ENCODE peak calls at places on chromosomes 5 and 9, in four cellular contexts. One of them, this sample, is unnamed.
A peak's percentile ranks its signal among the peaks of the same experiment; 100 is the strongest.

GRCh38 chr9:110115868-110116542 is 92.0 kb downstream of the C9orf152 start:
- DNase-seq in aorta: no peak
- DNase-seq in mesendoderm: peak; percentile 68
- DNase-seq in T-helper 9 cell: no peak
- DNase-seq in this sample: no peak

GRCh38 chr9:136686794-136687711 is at the start of gene AGPAT2:
- DNase-seq in mesendoderm: peak; percentile 50
- DNase-seq in aorta: peak; percentile 91
- DNase-seq in T-helper 9 cell: peak; percentile 44
- DNase-seq in this sample: peak; percentile 93

GRCh38 chr9:120735415-120736126 is 21.3 kb upstream of the MEGF9 start:
- DNase-seq in aorta: no peak
- DNase-seq in T-helper 9 cell: no peak
- DNase-seq in mesendoderm: no peak
- DNase-seq in this sample: peak; percentile 81

GRCh38 chr9:5499889-5500398 is 10.4 kb upstream of the PDCD1LG2 start:
- DNase-seq in mesendoderm: no peak
- DNase-seq in T-helper 9 cell: no peak
- DNase-seq in aorta: no peak
- DNase-seq in this sample: no peak

GRCh38 chr5:146165469-146165868 is 17.0 kb downstream of the LARS1 start:
- DNase-seq in T-helper 9 cell: no peak
- DNase-seq in aorta: no peak
- DNase-seq in mesendoderm: no peak
- DNase-seq in this sample: no peak

GRCh38 chr5:72611111-72611724 is 104.0 kb upstream of the ZNF366 start:
- DNase-seq in mesendoderm: peak; percentile 84
- DNase-seq in T-helper 9 cell: peak; percentile 23
- DNase-seq in aorta: peak; percentile 88
- DNase-seq in this sample: peak; percentile 82

GRCh38 chr5:78927657-78928282 is 57.3 kb downstream of the ARSB start:
- DNase-seq in T-helper 9 cell: no peak
- DNase-seq in aorta: no peak
- DNase-seq in mesendoderm: peak; percentile 100
- DNase-seq in this sample: no peak

GRCh38 chr5:150626853-150627276 is 13.6 kb upstream of the SYNPO start:
- DNase-seq in mesendoderm: no peak
- DNase-seq in T-helper 9 cell: no peak
- DNase-seq in aorta: peak; percentile 89
- DNase-seq in this sample: no peak